ENCODE peak calls at places on chromosomes 7 and 10, in four cellular contexts. W is cardiac muscle cell, Y is GM12865, B is coronary artery. G is an unnamed sample.

GRCh38 chr10:99711129-99711719 is 20.7 kb downstream of the COX15 start:
- DNase-seq in W (peak; percentile 54), Y (peak; percentile 56), B (no peak), G (peak; percentile 39)

GRCh38 chr7:41955475-41956243 is 252.8 kb upstream of the INHBA start:
- DNase-seq in W (peak; percentile 73), Y (no peak), B (peak; percentile 96), G (no peak)

GRCh38 chr7:29146082-29146706 is at the start of gene CPVL:
- DNase-seq in W (peak; percentile 77), Y (no peak), B (no peak), G (peak; percentile 88)

GRCh38 chr10:77949167-77949566 is 22.6 kb upstream of the DLG5 start:
- DNase-seq in W (peak; percentile 64), Y (no peak), B (no peak), G (no peak)

GRCh38 chr7:904847-905246 is 28.5 kb downstream of the GET4 start:
- DNase-seq in W (no peak), Y (no peak), B (peak; percentile 83), G (no peak)

GRCh38 chr10:95728535-95728934 is 27.4 kb upstream of the ENTPD1 start:
- DNase-seq in W (no peak), Y (no peak), B (no peak), G (no peak)

GRCh38 chr10:132383751-132384181 is 13.2 kb upstream of the PWWP2B start:
- DNase-seq in W (no peak), Y (no peak), B (no peak), G (no peak)

GRCh38 chr7:85103352-85103751 is 83.5 kb downstream of the SEMA3D start:
- DNase-seq in W (no peak), Y (no peak), B (no peak), G (no peak)

DNA sequence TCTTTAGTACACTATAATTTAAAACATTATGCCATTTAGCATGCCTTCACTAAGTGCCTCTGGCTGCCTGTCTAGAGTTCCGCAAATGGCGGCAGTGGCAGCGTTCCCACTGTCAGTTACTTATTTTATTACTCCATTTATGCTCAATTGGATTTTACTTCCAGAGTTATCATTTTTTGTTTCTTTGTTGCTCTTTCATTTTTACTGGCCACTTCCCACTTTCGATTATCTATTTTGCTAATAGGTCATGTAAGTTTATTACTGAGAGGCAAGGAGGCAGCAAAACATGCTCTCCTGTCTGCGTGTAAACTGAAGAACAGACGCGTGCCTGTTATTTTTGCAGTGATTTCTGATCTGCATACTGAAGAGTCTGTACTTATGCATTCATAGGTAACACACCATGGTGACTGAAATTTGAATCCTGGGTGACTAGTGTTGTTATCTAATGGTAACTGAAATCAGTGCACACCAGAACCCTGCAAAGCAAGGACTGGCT is 23.1 kb downstream of the KDM7A start:
- DNase-seq in W (no peak), Y (peak; percentile 24), B (no peak), G (no peak)
- H3K4me3 ChIP-seq in W (no peak overlapping the region), Y (no peak overlapping the region), B (no peak overlapping the region), G (no peak overlapping the region)

GRCh38 chr7:90407484-90407821 is 4.2 kb downstream of the CLDN12 start:
- DNase-seq in W (no peak), Y (no peak), B (no peak), G (no peak)

GRCh38 chr7:90402785-90403173 is 482 bp upstream of the CLDN12 start:
- DNase-seq in W (no peak), Y (no peak), B (no peak), G (no peak)

GRCh38 chr7:90401989-90402388 is 1.3 kb upstream of the CLDN12 start:
- DNase-seq in W (no peak), Y (no peak), B (no peak), G (no peak)

GRCh38 chr7:90403174-90404113 is at the start of gene CLDN12:
- DNase-seq in W (peak; percentile 93), Y (peak; percentile 90), B (peak; percentile 89), G (peak; percentile 90)

DNA sequence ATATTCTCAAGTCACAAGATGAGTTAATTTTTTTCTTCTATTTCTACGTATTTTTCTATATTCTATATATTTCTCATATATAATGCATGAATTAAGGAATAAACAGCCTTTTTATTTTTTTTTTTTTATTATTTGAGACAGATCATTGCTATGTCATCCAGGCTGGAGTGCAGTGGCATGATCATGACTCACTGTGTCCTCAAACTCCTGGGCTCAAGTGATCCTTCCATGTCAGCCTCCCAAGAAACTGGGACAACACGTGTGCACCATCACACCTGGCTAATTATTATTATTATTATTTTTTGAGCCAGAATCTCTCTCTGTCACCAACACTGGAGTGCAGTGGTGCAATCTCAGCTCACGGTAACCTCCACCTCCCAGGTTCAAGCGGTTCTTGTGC is 1.5 kb downstream of the CLDN12 start:
- DNase-seq in W (no peak), Y (no peak), B (no peak), G (no peak)
- H3K4me3 ChIP-seq in W (no peak overlapping the region), Y (peak overlapping the region; percentile 81), B (no peak overlapping the region), G (no peak overlapping the region)

DNA sequence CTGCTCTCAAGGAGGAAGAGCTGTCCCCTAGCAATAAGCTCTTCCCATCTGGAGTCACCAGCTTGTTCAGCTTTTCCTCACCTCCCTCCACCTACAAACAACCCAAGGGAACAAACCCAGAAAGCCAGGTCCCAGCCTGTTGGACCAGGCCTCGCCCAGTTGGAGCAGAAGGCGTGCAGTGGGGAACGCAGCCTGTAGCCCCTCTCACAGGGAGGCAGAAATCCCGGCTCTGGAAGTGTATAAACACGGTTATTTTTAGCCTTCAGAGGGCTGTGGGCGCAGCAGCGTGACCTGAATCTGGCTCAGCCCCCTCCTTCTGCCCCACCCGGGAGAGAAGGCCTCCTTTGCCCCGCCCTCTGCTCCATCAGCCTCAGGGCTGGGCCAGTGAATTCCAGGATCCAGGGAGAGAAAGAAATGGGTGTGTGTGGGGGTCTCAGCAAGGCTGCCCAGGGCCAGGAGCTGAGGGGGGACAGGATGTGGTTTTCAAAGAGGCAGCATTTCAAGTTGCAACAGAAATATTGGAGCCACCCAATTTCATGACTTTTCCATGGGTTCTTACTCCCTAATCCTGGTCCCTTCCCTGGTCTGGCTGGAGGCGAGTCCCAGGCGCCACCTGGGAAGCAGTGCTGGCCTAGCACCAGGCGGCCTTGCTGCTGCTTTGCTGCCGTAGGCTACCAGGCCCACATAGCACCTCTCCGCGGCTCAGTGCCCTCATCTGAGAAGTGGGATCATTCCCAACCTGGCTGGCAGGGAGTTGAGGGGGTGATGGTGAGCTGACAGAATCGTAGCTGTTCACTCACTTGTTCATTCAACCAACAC is 33.5 kb downstream of the ZMIZ1 start:
- DNase-seq in W (peak; percentile 81), Y (no peak), B (no peak), G (no peak)
- H3K4me3 ChIP-seq in W (no peak overlapping the region), Y (no peak overlapping the region), B (peak overlapping the region; percentile 31), G (no peak overlapping the region)

DNA sequence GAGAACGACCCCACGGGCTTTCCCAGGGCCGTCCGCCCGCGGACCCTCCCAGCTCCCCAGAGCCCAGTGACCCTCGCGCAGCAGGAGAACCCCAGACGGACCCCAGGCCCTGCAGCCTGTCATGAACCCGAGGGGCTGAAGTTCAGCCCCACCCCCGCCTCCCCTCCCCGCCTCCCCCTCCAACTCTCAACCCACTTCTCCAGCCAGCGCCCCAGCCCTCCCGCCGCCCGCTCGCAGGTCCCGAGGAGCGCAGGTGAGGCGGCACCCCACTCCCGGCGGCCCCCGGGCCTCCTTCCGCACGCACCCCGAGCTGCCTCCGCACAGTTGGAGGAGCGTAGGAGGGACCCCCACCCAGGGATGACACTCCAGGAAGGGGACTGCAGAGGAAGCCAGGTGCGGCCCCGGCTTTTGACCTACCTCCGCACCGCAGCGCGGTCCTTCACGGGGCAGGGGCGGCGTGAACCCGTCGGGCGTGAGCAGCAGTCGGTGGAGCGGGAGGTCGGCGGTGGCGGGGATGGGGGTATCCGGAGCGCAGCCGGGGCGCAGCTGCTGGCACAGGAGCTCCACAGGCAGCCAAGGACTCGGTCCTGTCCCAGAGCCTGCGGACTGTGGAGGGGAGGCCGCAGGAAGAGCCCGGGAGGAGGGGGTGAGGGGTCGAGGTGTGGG is at the start of gene TMEM176A:
- DNase-seq in W (no peak), Y (no peak), B (peak; percentile 68), G (no peak)
- H3K4me3 ChIP-seq in W (peak within 1 kb of the TSS; percentile 36), Y (no peak within 1 kb of the TSS), B (peak within 1 kb of the TSS; percentile 73), G (no peak within 1 kb of the TSS)

DNA sequence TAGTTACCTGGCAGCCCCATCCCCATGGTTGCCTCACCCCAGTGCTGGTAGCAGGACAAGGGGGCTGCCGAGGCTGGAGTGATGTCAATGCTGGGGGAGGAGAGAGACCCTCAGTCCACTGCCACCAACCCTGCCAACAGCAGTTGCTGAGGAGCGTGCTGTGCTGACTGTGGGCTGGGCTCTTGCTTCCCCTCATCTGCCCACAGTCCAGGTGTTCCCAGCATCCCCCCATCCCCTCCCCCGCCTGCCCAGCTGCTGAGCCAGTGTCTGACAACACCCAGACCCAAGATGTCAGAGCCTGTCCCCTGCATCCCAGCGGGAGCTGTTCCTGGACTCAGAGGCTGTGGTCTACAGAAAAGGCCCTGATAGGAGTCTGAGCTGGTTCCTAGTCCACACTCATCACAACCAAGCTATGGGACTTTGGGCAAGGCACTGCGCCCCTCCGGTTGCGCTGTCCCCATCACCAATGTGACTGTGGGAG is 14.6 kb upstream of the PSAP start:
- DNase-seq in W (no peak), Y (no peak), B (no peak), G (no peak)
- H3K4me3 ChIP-seq in W (no peak overlapping the region), Y (no peak overlapping the region), B (no peak overlapping the region), G (no peak overlapping the region)

GRCh38 chr10:123994417-123995081 is 98.8 kb downstream of the CHST15 start:
- DNase-seq in W (peak; percentile 90), Y (peak; percentile 67), B (peak; percentile 89), G (peak; percentile 38)
- H3K4me3 ChIP-seq in W (no peak overlapping the region), Y (no peak overlapping the region), B (peak overlapping the region; percentile 59), G (peak overlapping the region; percentile 45)

DNA sequence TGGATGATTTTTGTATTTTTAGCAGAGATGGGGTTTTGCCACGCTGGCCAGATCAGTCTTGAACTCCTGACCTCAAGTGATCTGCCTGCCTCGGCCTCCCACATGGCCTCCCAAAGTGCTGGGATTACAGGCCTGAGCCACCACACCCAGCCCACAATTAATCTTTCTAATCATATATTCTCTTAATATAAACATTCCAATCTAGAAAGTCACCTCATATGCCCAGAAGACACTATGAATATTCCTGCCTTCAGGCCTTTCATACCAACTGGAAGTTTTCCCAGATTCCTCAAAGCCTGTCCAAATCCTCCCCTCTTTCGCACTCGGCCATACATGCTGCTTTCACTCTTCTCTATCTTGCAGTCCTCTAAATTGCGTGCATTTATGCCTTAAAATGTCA is 32.6 kb downstream of the PDZD8 start:
- DNase-seq in W (no peak), Y (no peak), B (no peak), G (no peak)
- H3K4me3 ChIP-seq in W (no peak overlapping the region), Y (no peak overlapping the region), B (no peak overlapping the region), G (no peak overlapping the region)

G was measured in Jurkat, Clone E6-1.